ENCODE peak calls at places on chromosome 19, in four cellular contexts. Q is H1, N is K562, J is SK-N-SH. U is an unnamed sample.

GRCh38 chr19:33299061-33299665 is 3.2 kb downstream of the CEBPA start:
- DNase-seq in J (peak; percentile 15), N (no peak), Q (no peak), U (no peak)

GRCh38 chr19:40365613-40366401 is 17.3 kb downstream of the PLD3 start:
- DNase-seq in J (peak; percentile 99), Q (peak; percentile 70), N (peak; percentile 92), U (peak; percentile 98)

GRCh38 chr19:35856546-35857149 is at the start of gene KIRREL2:
- DNase-seq in N (no peak), Q (no peak), J (peak; percentile 90), U (no peak)

GRCh38 chr19:40262422-40262821 is 22.7 kb downstream of the AKT2 start:
- DNase-seq in J (no peak), N (no peak), Q (no peak), U (no peak)

GRCh38 chr19:35643255-35644205 is 2.0 kb downstream of the ETV2 start:
- DNase-seq in N (peak; percentile 91), J (peak; percentile 96), Q (no peak), U (peak; percentile 87)

GRCh38 chr19:58572026-58572817 is 913 bp downstream of the MZF1 start:
- DNase-seq in Q (no peak), N (no peak), J (no peak), U (no peak)

GRCh38 chr19:45632468-45633196 is 6.6 kb downstream of the EML2 start:
- DNase-seq in N (peak; percentile 89), J (peak; percentile 96), Q (no peak), U (no peak)

GRCh38 chr19:29378543-29379105 is 147.2 kb upstream of the VSTM2B start:
- DNase-seq in Q (no peak), J (no peak), N (no peak), U (no peak)

GRCh38 chr19:5623397-5624153 is 692 bp downstream of the SAFB start:
- DNase-seq in N (peak; percentile 26), J (peak; percentile 55), Q (no peak), U (no peak)

GRCh38 chr19:54383330-54383729 is 18.6 kb upstream of the LAIR1 start:
- DNase-seq in N (no peak), J (no peak), Q (no peak), U (no peak)

GRCh38 chr19:11125994-11126685 is 29.4 kb downstream of the SPC24 start:
- DNase-seq in Q (no peak), N (peak; percentile 81), J (peak; percentile 82), U (peak; percentile 56)

GRCh38 chr19:34288381-34288780 is 34.0 kb downstream of the GARRE1 start:
- DNase-seq in Q (no peak), J (no peak), N (no peak), U (no peak)

GRCh38 chr19:36136975-36137686 is 2.7 kb upstream of the CAPNS1 start:
- DNase-seq in N (no peak), J (no peak), Q (no peak), U (no peak)

GRCh38 chr19:39544201-39544903 is 4.4 kb upstream of the EID2 start:
- DNase-seq in Q (no peak), J (no peak), N (no peak), U (no peak)

GRCh38 chr19:38596057-38596981 is 21.4 kb downstream of the MAP4K1 start:
- DNase-seq in N (peak; percentile 95), Q (peak; percentile 87), J (peak; percentile 88), U (no peak)

GRCh38 chr19:40464059-40465024 is 1.2 kb downstream of the BLVRB start:
- DNase-seq in Q (no peak), N (peak; percentile 95), J (peak; percentile 75), U (no peak)

GRCh38 chr19:57719901-57720519 is 7.4 kb downstream of the ZNF671 start:
- DNase-seq in Q (no peak), J (no peak), N (no peak), U (no peak)

GRCh38 chr19:33377586-33378475 is 4.3 kb downstream of the CEBPG start:
- DNase-seq in Q (no peak), J (no peak), N (no peak), U (no peak)

GRCh38 chr19:34096020-34096915 is 76.0 kb upstream of the LSM14A start:
- DNase-seq in N (peak; percentile 65), J (peak; percentile 72), Q (no peak), U (no peak)

GRCh38 chr19:46604781-46605355 is 3.7 kb downstream of the CALM3 start:
- DNase-seq in N (no peak), Q (no peak), J (peak; percentile 65), U (no peak)

GRCh38 chr19:11204943-11205349 is 7.6 kb upstream of the KANK2 start:
- DNase-seq in J (peak; percentile 60), N (no peak), Q (no peak), U (no peak)

GRCh38 chr19:4482721-4483120 is 10.6 kb downstream of the HDGFL2 start:
- DNase-seq in J (no peak), N (no peak), Q (no peak), U (no peak)

GRCh38 chr19:14434157-14434501 is 1.0 kb downstream of the PKN1 start:
- DNase-seq in J (peak; percentile 70), Q (no peak), N (no peak), U (no peak)

GRCh38 chr19:45159204-45159970 is 1.4 kb downstream of the NKPD1 start:
- DNase-seq in Q (no peak), J (no peak), N (no peak), U (no peak)

GRCh38 chr19:46963093-46963734 is 56.4 kb upstream of the NPAS1 start:
- DNase-seq in N (no peak), Q (no peak), J (no peak), U (no peak)

GRCh38 chr19:38733493-38734175 is 10.6 kb downstream of the CAPN12 start:
- DNase-seq in N (no peak), Q (no peak), J (no peak), U (no peak)

GRCh38 chr19:36051236-36051635 is 2.8 kb downstream of the THAP8 start:
- DNase-seq in N (peak; percentile 55), J (no peak), Q (no peak), U (no peak)

DNA sequence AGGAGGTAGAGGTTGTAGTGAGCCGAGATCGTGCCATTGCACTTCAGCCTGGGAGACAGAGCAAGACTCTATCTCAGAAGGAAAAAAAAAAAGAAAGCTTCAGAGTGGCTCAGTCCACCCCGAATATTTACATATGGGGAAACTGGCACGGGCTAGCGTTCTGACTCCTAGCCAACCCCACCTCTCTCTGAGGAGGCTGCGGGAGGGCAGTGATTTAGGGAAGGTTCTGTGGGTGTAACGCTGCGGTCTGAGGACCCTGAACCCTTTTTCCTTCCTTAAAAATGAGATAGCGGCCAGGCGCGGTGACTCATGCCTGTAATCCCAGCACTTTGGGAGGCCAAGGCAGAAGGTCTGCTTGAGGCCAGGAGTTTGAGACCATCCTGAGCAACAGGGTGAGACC is 5.0 kb downstream of the LRRC25 start:
- DNase-seq in J (no peak), Q (no peak), N (peak; percentile 65), U (no peak)
- TF ChIP-seq TAF1 in J (no peak), Q (no peak), N (no peak), U (no peak)

GRCh38 chr19:1269478-1270167 is 491 bp downstream of the CIRBP start:
- DNase-seq in Q (no peak), N (peak; percentile 90), J (peak; percentile 92), U (peak; percentile 88)
- TF ChIP-seq TAF1 in Q (peak; percentile 86), N (no peak), J (no peak), U (no peak)

DNA sequence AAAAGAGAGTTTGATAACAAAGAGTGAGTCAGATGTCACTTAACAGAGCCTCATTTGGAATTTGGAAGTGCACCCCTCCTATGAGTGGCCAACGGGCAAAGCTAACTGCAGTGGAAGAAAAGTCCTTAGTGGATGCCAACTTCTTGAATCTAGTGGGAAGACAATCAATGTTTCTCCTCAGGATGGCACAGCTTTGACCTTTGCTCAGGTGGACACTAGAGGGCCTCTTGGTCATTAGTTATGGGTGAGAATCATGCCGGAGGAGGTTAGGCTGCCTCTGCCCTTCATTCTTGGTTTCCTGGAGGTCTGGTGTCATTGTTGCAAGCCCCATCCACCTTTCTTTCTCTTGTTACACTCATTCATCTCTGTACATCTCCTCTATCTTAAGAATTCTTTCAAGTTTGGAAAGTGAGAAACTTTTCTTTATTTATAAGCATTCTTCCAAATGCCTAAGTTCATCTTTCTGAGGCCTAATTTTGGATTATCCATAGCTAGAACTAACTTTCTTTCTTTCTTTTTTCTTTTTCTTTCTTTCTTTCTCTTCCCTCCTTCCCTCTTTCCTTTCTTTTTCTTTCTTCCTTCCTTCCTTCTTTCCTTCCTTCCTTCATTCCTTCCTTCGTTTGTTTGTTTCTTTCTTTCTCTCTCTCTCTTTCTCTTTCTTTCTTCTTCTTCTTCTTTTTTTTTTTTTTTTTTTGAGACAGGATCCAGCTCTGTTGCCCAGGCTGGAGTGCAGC is 327.2 kb upstream of the TSHZ3 start:
- DNase-seq in Q (peak; percentile 13), N (peak; percentile 20), J (peak; percentile 48), U (no peak)
- TF ChIP-seq TAF1 in Q (no peak), N (no peak), J (no peak), U (no peak)

GRCh38 chr19:2244486-2244885 is 4.6 kb upstream of the AMH start:
- DNase-seq in Q (no peak), N (no peak), J (peak; percentile 24), U (no peak)

GRCh38 chr19:2245273-2245672 is 3.9 kb upstream of the AMH start:
- DNase-seq in N (no peak), Q (no peak), J (no peak), U (no peak)

GRCh38 chr19:2246801-2247361 is 2.2 kb upstream of the AMH start:
- DNase-seq in N (no peak), J (peak; percentile 49), Q (no peak), U (no peak)

GRCh38 chr19:2247433-2248101 is 1.6 kb upstream of the AMH start:
- DNase-seq in J (peak; percentile 30), N (no peak), Q (no peak), U (no peak)

DNA sequence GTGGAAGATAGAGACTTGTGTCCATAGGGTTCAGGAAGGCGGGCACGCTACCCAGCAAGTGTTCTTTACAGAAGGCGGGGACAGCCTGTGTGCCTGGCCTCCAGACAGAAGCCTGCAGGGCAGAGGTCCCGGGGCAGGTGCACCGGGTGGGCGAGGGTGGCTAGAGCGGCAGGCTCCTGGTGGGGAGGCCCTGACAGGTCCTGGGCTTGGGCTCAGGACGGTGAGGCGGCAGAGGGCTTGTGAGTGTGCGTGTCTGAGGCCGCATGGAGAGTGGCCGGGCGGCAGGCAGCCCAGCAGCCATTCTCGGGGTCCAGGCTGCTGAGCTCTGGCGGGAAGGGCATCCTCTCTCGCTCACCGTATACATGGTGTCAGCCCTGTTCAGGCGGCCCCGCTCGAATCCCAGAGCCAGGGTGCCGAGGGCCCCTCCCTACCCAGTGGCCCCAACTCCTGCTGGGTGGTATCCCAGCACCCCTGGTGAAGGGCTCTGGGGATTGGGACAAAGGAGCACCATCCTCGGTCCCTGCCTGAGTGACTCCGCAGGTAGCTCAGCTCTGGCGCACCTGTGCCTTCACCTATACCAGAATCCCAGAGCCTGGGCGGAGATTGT is 3.0 kb upstream of the AMH start:
- DNase-seq in Q (no peak), N (no peak), J (no peak), U (no peak)
- TF ChIP-seq TAF1 in Q (no peak), N (no peak), J (no peak), U (no peak)

GRCh38 chr19:18879579-18880373 is 16.2 kb downstream of the CERS1 start:
- DNase-seq in N (peak; percentile 91), Q (no peak), J (peak; percentile 88), U (no peak)
- TF ChIP-seq TAF1 in N (no peak), Q (no peak), J (no peak), U (no peak)

DNA sequence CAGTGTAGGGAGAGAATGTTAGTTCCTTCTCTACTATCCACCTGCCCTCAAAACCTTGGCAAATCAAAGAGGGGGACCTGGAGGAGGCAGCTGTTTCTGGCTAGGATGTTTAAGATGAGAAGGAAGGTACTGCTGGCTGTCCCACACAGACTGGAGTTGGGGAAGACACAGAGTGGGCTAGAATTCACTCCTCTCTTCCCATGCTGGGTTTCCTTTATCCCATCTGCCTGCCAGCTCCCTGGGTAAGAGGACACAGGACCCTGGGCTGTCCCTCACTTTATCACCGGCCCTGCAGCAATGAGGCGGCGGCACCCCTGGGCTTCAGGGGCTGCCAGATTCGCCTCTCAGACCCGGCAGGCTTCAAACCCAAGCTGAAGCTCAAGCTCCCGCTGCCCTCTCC is 69.5 kb downstream of the KLF2 start:
- DNase-seq in Q (no peak), J (no peak), N (no peak), U (no peak)
- TF ChIP-seq TAF1 in Q (no peak), J (no peak), N (no peak), U (no peak)